ENCODE peak calls at places on chromosomes 13 and 19, in six cellular contexts. T, X, L, Q, R and O are unnamed samples.

GRCh38 chr19:35267818-35268545 is 780 bp upstream of the USF2 start:
- DNase-seq in X (peak; percentile 91), Q (peak; percentile 64), R (peak; percentile 99), T (peak; percentile 22), L (peak; percentile 67), O (peak; percentile 89)

GRCh38 chr19:47444388-47444821 is 25.1 kb upstream of the MEIS3 start:
- DNase-seq in R (no peak), X (no peak), Q (no peak), L (no peak), T (no peak), O (peak; percentile 80)

GRCh38 chr19:47158879-47159509 is 28.4 kb downstream of the SAE1 start:
- DNase-seq in R (no peak), Q (no peak), T (peak; percentile 90), L (peak; percentile 25), X (no peak), O (no peak)

GRCh38 chr19:43446746-43447489 is 18.5 kb downstream of the LYPD3 start:
- DNase-seq in L (peak; percentile 62), X (peak; percentile 83), T (peak; percentile 59), R (peak; percentile 80), Q (peak; percentile 50), O (peak; percentile 84)

GRCh38 chr19:3479819-3480215 is 508 bp downstream of the SMIM24 start:
- DNase-seq in L (no peak), Q (no peak), X (no peak), R (no peak), T (no peak), O (no peak)

GRCh38 chr13:91185294-91185863 is 162.1 kb upstream of the MIR17HG start:
- DNase-seq in Q (no peak), X (no peak), R (no peak), L (no peak), T (peak; percentile 22), O (peak; percentile 29)

GRCh38 chr19:57708641-57709354 is at the start of gene ZNF154:
- DNase-seq in L (no peak), T (no peak), R (peak; percentile 71), Q (no peak), X (peak; percentile 39), O (peak; percentile 94)

GRCh38 chr19:42129399-42130253 is 2.6 kb downstream of the POU2F2 start:
- DNase-seq in R (peak; percentile 84), Q (no peak), X (peak; percentile 57), L (no peak), T (no peak), O (no peak)

GRCh38 chr19:36103842-36104552 is 6.9 kb upstream of the OVOL3 start:
- DNase-seq in R (no peak), L (no peak), Q (no peak), T (peak; percentile 1), X (no peak), O (no peak)

GRCh38 chr19:1362385-1363257 is 21.1 kb upstream of the NDUFS7 start:
- DNase-seq in L (no peak), T (no peak), X (no peak), R (peak; percentile 60), Q (no peak), O (no peak)

GRCh38 chr13:26983533-26984315 is 187.9 kb downstream of the USP12 start:
- DNase-seq in T (no peak), R (no peak), X (no peak), Q (no peak), L (no peak), O (no peak)

GRCh38 chr13:112144616-112145220 is 77.8 kb downstream of the SOX1 start:
- DNase-seq in T (no peak), R (no peak), X (no peak), L (no peak), Q (no peak), O (no peak)

GRCh38 chr19:7506385-7507328 is 9.2 kb upstream of the ZNF358 start:
- DNase-seq in Q (no peak), T (peak; percentile 16), X (peak; percentile 80), R (peak; percentile 71), L (peak; percentile 51), O (peak; percentile 91)

GRCh38 chr19:10339380-10339960 is at the start of gene ICAM3:
- DNase-seq in Q (peak; percentile 47), X (no peak), L (peak; percentile 56), T (no peak), R (peak; percentile 72), O (no peak)

GRCh38 chr13:89932902-89933301 is 1414.6 kb upstream of the MIR17HG start:
- DNase-seq in Q (no peak), T (no peak), R (no peak), X (no peak), L (no peak), O (no peak)

GRCh38 chr19:44344255-44344654 is 12.2 kb downstream of the ZNF112 start:
- DNase-seq in Q (no peak), L (no peak), X (no peak), T (no peak), R (no peak), O (no peak)

GRCh38 chr13:32314271-32314967 is 744 bp downstream of the ZAR1L start:
- DNase-seq in Q (no peak), R (no peak), L (no peak), T (no peak), X (peak; percentile 68), O (no peak)